ENCODE peak calls at places on chromosomes 13 and 19, in five cellular contexts. I is T-cell, R is cortex of kidney, T is ACHN, H is kidney epithelial cell. F is an unnamed sample.
A peak's percentile ranks its signal among the peaks of the same experiment; 100 is the strongest.

GRCh38 chr13:105377452-105377851 is 1158.0 kb downstream of the EFNB2 start:
- DNase-seq in I (no peak), R (no peak), T (no peak), H (no peak), F (no peak)

GRCh38 chr13:60182907-60183306 is 19.2 kb upstream of the DIAPH3 start:
- DNase-seq in I (no peak), R (no peak), T (no peak), H (no peak), F (no peak)

GRCh38 chr13:77150651-77151050 is 123.7 kb upstream of the FBXL3 start:
- DNase-seq in I (no peak), R (no peak), T (no peak), H (no peak), F (no peak)

GRCh38 chr13:100297413-100297812 is 208.5 kb downstream of the PCCA start:
- DNase-seq in I (no peak), R (no peak), T (no peak), H (no peak), F (no peak)

GRCh38 chr19:45340232-45340898 is at the start of gene KLC3:
- DNase-seq in I (no peak), R (no peak), T (peak; percentile 13), H (no peak), F (peak; percentile 52)

GRCh38 chr19:48575931-48576622 is 24.1 kb downstream of the SULT2B1 start:
- DNase-seq in I (no peak), R (no peak), T (no peak), H (no peak), F (no peak)

GRCh38 chr19:39736088-39736487 is 1.7 kb downstream of the CLC start:
- DNase-seq in I (no peak), R (no peak), T (no peak), H (no peak), F (no peak)

GRCh38 chr13:50244913-50245574 is 229.8 kb downstream of the KCNRG start:
- DNase-seq in I (no peak), R (no peak), T (peak; percentile 83), H (peak; percentile 92), F (peak; percentile 43)

F was measured in OCI-LY7.